ENCODE peak calls at places on chromosomes 3 and 15, in six cellular contexts. One of them, this sample, is unnamed.

GRCh38 chr15:89912145-89912673 is 543 bp downstream of the ARPIN start:
- DNase-seq in GM13976: no peak
- DNase-seq in WTC11: peak
- DNase-seq in tibial artery: peak
- DNase-seq in ovary: peak
- DNase-seq in PC-3: peak
- DNase-seq in this sample: no peak

GRCh38 chr3:12288466-12289129 is at the start of gene PPARG:
- DNase-seq in tibial artery: no peak
- DNase-seq in PC-3: peak
- DNase-seq in WTC11: peak
- DNase-seq in GM13976: peak
- DNase-seq in ovary: peak
- DNase-seq in this sample: peak

GRCh38 chr3:48410205-48411040 is 19.5 kb downstream of the PLXNB1 start:
- DNase-seq in WTC11: peak
- DNase-seq in GM13976: no peak
- DNase-seq in ovary: peak
- DNase-seq in tibial artery: peak
- DNase-seq in PC-3: no peak
- DNase-seq in this sample: no peak

GRCh38 chr3:154904328-154904727 is 175.8 kb upstream of the MME start:
- DNase-seq in ovary: no peak
- DNase-seq in PC-3: peak
- DNase-seq in WTC11: no peak
- DNase-seq in GM13976: peak
- DNase-seq in tibial artery: no peak
- DNase-seq in this sample: no peak

GRCh38 chr3:17070560-17070959 is 185.8 kb downstream of the PLCL2 start:
- DNase-seq in GM13976: no peak
- DNase-seq in WTC11: peak
- DNase-seq in ovary: peak
- DNase-seq in PC-3: peak
- DNase-seq in tibial artery: no peak
- DNase-seq in this sample: no peak

GRCh38 chr15:91235376-91235775 is 135.3 kb downstream of the SV2B start:
- DNase-seq in PC-3: no peak
- DNase-seq in WTC11: no peak
- DNase-seq in GM13976: no peak
- DNase-seq in tibial artery: no peak
- DNase-seq in ovary: no peak
- DNase-seq in this sample: no peak

GRCh38 chr3:14424711-14425573 is 22.5 kb downstream of the SLC6A6 start:
- DNase-seq in PC-3: peak
- DNase-seq in WTC11: no peak
- DNase-seq in GM13976: no peak
- DNase-seq in ovary: no peak
- DNase-seq in tibial artery: no peak
- DNase-seq in this sample: peak

GRCh38 chr3:9178697-9179096 is 70.7 kb downstream of the SRGAP3 start:
- DNase-seq in WTC11: no peak
- DNase-seq in GM13976: no peak
- DNase-seq in ovary: no peak
- DNase-seq in tibial artery: no peak
- DNase-seq in PC-3: no peak
- DNase-seq in this sample: peak

GRCh38 chr3:27939940-27940339 is 217.8 kb upstream of the EOMES start:
- DNase-seq in PC-3: no peak
- DNase-seq in tibial artery: no peak
- DNase-seq in ovary: no peak
- DNase-seq in WTC11: no peak
- DNase-seq in GM13976: no peak
- DNase-seq in this sample: no peak

GRCh38 chr3:149965278-149965677 is 5.4 kb downstream of the PFN2 start:
- DNase-seq in PC-3: no peak
- DNase-seq in tibial artery: no peak
- DNase-seq in WTC11: no peak
- DNase-seq in GM13976: no peak
- DNase-seq in ovary: no peak
- DNase-seq in this sample: no peak

GRCh38 chr15:52080031-52080430 is 32.5 kb downstream of the BCL2L10 start:
- DNase-seq in PC-3: peak
- DNase-seq in ovary: no peak
- DNase-seq in GM13976: no peak
- DNase-seq in tibial artery: no peak
- DNase-seq in WTC11: no peak
- DNase-seq in this sample: no peak

GRCh38 chr3:155676252-155676981 is 68.5 kb downstream of the PLCH1 start:
- DNase-seq in WTC11: peak
- DNase-seq in GM13976: no peak
- DNase-seq in ovary: no peak
- DNase-seq in tibial artery: no peak
- DNase-seq in PC-3: peak
- DNase-seq in this sample: no peak

GRCh38 chr15:29071193-29071906 is 185.6 kb downstream of the APBA2 start:
- DNase-seq in WTC11: no peak
- DNase-seq in PC-3: no peak
- DNase-seq in tibial artery: no peak
- DNase-seq in ovary: no peak
- DNase-seq in GM13976: no peak
- DNase-seq in this sample: no peak

GRCh38 chr3:189834462-189834861 is 203.3 kb downstream of the TP63 start:
- DNase-seq in WTC11: no peak
- DNase-seq in ovary: no peak
- DNase-seq in tibial artery: no peak
- DNase-seq in PC-3: no peak
- DNase-seq in GM13976: no peak
- DNase-seq in this sample: no peak

GRCh38 chr3:64908292-64908691 is 220.5 kb upstream of the ADAMTS9 start:
- DNase-seq in tibial artery: no peak
- DNase-seq in WTC11: no peak
- DNase-seq in ovary: no peak
- DNase-seq in GM13976: no peak
- DNase-seq in PC-3: no peak
- DNase-seq in this sample: no peak

GRCh38 chr3:120561251-120562045 is 34.7 kb upstream of the NDUFB4 start:
- DNase-seq in tibial artery: peak
- DNase-seq in GM13976: peak
- DNase-seq in PC-3: peak
- DNase-seq in ovary: peak
- DNase-seq in WTC11: peak
- DNase-seq in this sample: peak

GRCh38 chr3:95235916-95236315 is 1173.1 kb downstream of the NSUN3 start:
- DNase-seq in PC-3: peak
- DNase-seq in tibial artery: no peak
- DNase-seq in WTC11: no peak
- DNase-seq in ovary: no peak
- DNase-seq in GM13976: no peak
- DNase-seq in this sample: no peak

GRCh38 chr15:97893988-97894387 is 66.5 kb upstream of the ARRDC4 start:
- DNase-seq in WTC11: no peak
- DNase-seq in ovary: no peak
- DNase-seq in PC-3: peak
- DNase-seq in tibial artery: no peak
- DNase-seq in GM13976: no peak
- DNase-seq in this sample: no peak

GRCh38 chr15:42385206-42385979 is 26.1 kb downstream of the CAPN3 start:
- DNase-seq in ovary: no peak
- DNase-seq in WTC11: peak
- DNase-seq in GM13976: peak
- DNase-seq in PC-3: peak
- DNase-seq in tibial artery: no peak
- DNase-seq in this sample: peak

GRCh38 chr3:79419222-79419621 is 348.6 kb downstream of the ROBO1 start:
- DNase-seq in tibial artery: no peak
- DNase-seq in PC-3: no peak
- DNase-seq in ovary: no peak
- DNase-seq in WTC11: no peak
- DNase-seq in GM13976: no peak
- DNase-seq in this sample: no peak

GRCh38 chr3:123323781-123324180 is 122.0 kb downstream of the SEC22A start:
- DNase-seq in GM13976: no peak
- DNase-seq in ovary: no peak
- DNase-seq in tibial artery: no peak
- DNase-seq in PC-3: no peak
- DNase-seq in WTC11: no peak
- DNase-seq in this sample: no peak

GRCh38 chr15:39135989-39136388 is 444.9 kb upstream of the THBS1 start:
- DNase-seq in GM13976: no peak
- DNase-seq in ovary: no peak
- DNase-seq in tibial artery: no peak
- DNase-seq in WTC11: no peak
- DNase-seq in PC-3: peak
- DNase-seq in this sample: no peak

GRCh38 chr15:72112111-72112510 is 5.8 kb downstream of the MYO9A start:
- DNase-seq in tibial artery: no peak
- DNase-seq in WTC11: no peak
- DNase-seq in PC-3: no peak
- DNase-seq in ovary: no peak
- DNase-seq in GM13976: no peak
- DNase-seq in this sample: no peak

GRCh38 chr3:71219744-71220638 is 363.5 kb downstream of the FOXP1 start:
- DNase-seq in PC-3: no peak
- DNase-seq in GM13976: peak
- DNase-seq in ovary: no peak
- DNase-seq in tibial artery: no peak
- DNase-seq in WTC11: no peak
- DNase-seq in this sample: peak

GRCh38 chr3:182067423-182067822 is 355.7 kb downstream of the SOX2 start:
- DNase-seq in ovary: no peak
- DNase-seq in GM13976: no peak
- DNase-seq in WTC11: no peak
- DNase-seq in PC-3: no peak
- DNase-seq in tibial artery: no peak
- DNase-seq in this sample: no peak

GRCh38 chr15:64285150-64285549 is 70.8 kb downstream of the CSNK1G1 start:
- DNase-seq in ovary: no peak
- DNase-seq in GM13976: no peak
- DNase-seq in WTC11: no peak
- DNase-seq in PC-3: no peak
- DNase-seq in tibial artery: no peak
- DNase-seq in this sample: no peak

GRCh38 chr15:90895571-90896117 is 7.5 kb upstream of the MAN2A2 start:
- DNase-seq in PC-3: no peak
- DNase-seq in ovary: no peak
- DNase-seq in tibial artery: no peak
- DNase-seq in WTC11: no peak
- DNase-seq in GM13976: no peak
- DNase-seq in this sample: no peak

GRCh38 chr3:129017531-129017899 is 16.4 kb downstream of the EFCC1 start:
- DNase-seq in PC-3: no peak
- DNase-seq in ovary: no peak
- DNase-seq in WTC11: no peak
- DNase-seq in GM13976: no peak
- DNase-seq in tibial artery: no peak
- DNase-seq in this sample: no peak
- TF ChIP-seq CTCF in PC-3: no peak
- TF ChIP-seq CTCF in ovary: no peak
- TF ChIP-seq CTCF in WTC11: no peak
- TF ChIP-seq CTCF in GM13976: no peak
- TF ChIP-seq CTCF in tibial artery: no peak
- TF ChIP-seq CTCF in this sample: no peak

DNA sequence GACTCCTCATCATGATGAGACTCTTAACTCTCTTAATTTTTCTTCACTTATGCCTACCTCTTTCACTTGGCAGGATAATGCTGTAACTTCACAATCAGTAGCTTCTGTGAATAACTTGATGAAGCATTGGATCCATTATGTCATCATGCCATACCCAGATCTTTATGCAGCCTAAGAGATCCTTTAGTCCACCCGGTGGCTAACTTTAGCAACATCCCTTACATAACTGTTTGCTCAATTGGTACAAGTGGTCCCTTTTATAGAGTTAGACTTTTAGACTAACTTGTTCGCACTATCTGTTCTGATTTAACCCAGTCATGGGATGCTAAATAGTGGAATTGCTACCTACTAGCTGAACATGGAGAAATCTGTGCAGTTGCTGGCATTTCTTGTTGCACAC is 184.5 kb downstream of the USP13 start:
- DNase-seq in ovary: no peak
- DNase-seq in WTC11: no peak
- DNase-seq in GM13976: no peak
- DNase-seq in PC-3: no peak
- DNase-seq in tibial artery: no peak
- DNase-seq in this sample: no peak
- TF ChIP-seq CTCF in ovary: no peak
- TF ChIP-seq CTCF in WTC11: no peak
- TF ChIP-seq CTCF in GM13976: no peak
- TF ChIP-seq CTCF in PC-3: no peak
- TF ChIP-seq CTCF in tibial artery: no peak
- TF ChIP-seq CTCF in this sample: no peak

GRCh38 chr3:58670506-58671125 is 4.0 kb upstream of the FAM3D start:
- DNase-seq in tibial artery: peak
- DNase-seq in WTC11: no peak
- DNase-seq in GM13976: no peak
- DNase-seq in PC-3: no peak
- DNase-seq in ovary: no peak
- DNase-seq in this sample: no peak

GRCh38 chr3:58668247-58668646 is 1.7 kb upstream of the FAM3D start:
- DNase-seq in GM13976: no peak
- DNase-seq in ovary: no peak
- DNase-seq in PC-3: no peak
- DNase-seq in tibial artery: peak
- DNase-seq in WTC11: no peak
- DNase-seq in this sample: no peak

GRCh38 chr3:58672451-58672850 is 5.9 kb upstream of the FAM3D start:
- DNase-seq in GM13976: no peak
- DNase-seq in PC-3: no peak
- DNase-seq in tibial artery: no peak
- DNase-seq in WTC11: no peak
- DNase-seq in ovary: no peak
- DNase-seq in this sample: no peak

GRCh38 chr3:58667704-58668103 is 1.1 kb upstream of the FAM3D start:
- DNase-seq in WTC11: no peak
- DNase-seq in GM13976: no peak
- DNase-seq in tibial artery: peak
- DNase-seq in PC-3: no peak
- DNase-seq in ovary: no peak
- DNase-seq in this sample: no peak

DNA sequence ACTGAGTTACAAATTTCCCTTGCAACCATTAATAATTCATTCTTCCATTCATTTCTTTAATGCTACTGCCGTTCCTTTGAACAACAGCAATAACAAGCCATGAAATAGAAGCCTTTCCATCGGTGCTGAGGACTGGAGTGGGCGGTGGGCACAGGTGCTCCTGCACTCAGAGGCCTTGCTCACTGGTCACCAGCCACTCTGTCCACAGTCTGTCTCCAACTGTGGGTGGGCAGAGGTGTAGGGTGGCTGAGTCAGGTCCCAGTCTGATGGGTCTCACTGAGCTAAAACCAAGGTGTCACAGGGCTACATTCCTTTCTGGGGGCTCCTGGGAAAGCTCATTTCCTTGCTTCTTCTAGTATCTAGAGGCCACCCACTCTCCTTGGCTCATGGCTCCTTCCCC is 6.3 kb upstream of the FAM3D start:
- DNase-seq in tibial artery: no peak
- DNase-seq in WTC11: no peak
- DNase-seq in PC-3: no peak
- DNase-seq in ovary: no peak
- DNase-seq in GM13976: no peak
- DNase-seq in this sample: no peak
- TF ChIP-seq CTCF in tibial artery: no peak
- TF ChIP-seq CTCF in WTC11: no peak
- TF ChIP-seq CTCF in PC-3: no peak
- TF ChIP-seq CTCF in ovary: no peak
- TF ChIP-seq CTCF in GM13976: no peak
- TF ChIP-seq CTCF in this sample: no peak

GRCh38 chr3:55485208-55485791 is 1.8 kb downstream of the WNT5A start:
- DNase-seq in tibial artery: peak
- DNase-seq in ovary: peak
- DNase-seq in WTC11: peak
- DNase-seq in PC-3: peak
- DNase-seq in GM13976: peak
- DNase-seq in this sample: peak
- TF ChIP-seq CTCF in tibial artery: peak
- TF ChIP-seq CTCF in ovary: peak
- TF ChIP-seq CTCF in WTC11: peak
- TF ChIP-seq CTCF in PC-3: peak
- TF ChIP-seq CTCF in GM13976: peak
- TF ChIP-seq CTCF in this sample: peak

This sample was measured in activated CD8-positive, alpha-beta T cell treated with anti-CD3 and anti-CD28 coated beads for 36 hours.